ENCODE peak calls at places on chromosomes 6 and 20, in five cellular contexts. One of them, this sample, is unnamed.

GRCh38 chr20:50645253-50646068 is 45.9 kb downstream of the RIPOR3 start:
- DNase-seq in HCT116: peak
- DNase-seq in fibroblast of lung: peak
- DNase-seq in GM23248: peak
- DNase-seq in neural progenitor cell: peak
- DNase-seq in this sample: no peak

GRCh38 chr6:156963712-156964700 is 186.8 kb downstream of the ARID1B start:
- DNase-seq in HCT116: no peak
- DNase-seq in fibroblast of lung: peak
- DNase-seq in GM23248: peak
- DNase-seq in neural progenitor cell: no peak
- DNase-seq in this sample: no peak

GRCh38 chr6:131628726-131629125 is 684 bp upstream of the MED23 start:
- DNase-seq in HCT116: no peak
- DNase-seq in fibroblast of lung: no peak
- DNase-seq in GM23248: peak
- DNase-seq in neural progenitor cell: no peak
- DNase-seq in this sample: no peak

GRCh38 chr6:41255638-41256246 is 27.6 kb downstream of the TREML4 start:
- DNase-seq in HCT116: no peak
- DNase-seq in fibroblast of lung: no peak
- DNase-seq in GM23248: no peak
- DNase-seq in neural progenitor cell: no peak
- DNase-seq in this sample: no peak

GRCh38 chr20:34179636-34180360 is 61.4 kb upstream of the ASIP start:
- DNase-seq in HCT116: no peak
- DNase-seq in fibroblast of lung: peak
- DNase-seq in GM23248: peak
- DNase-seq in neural progenitor cell: no peak
- DNase-seq in this sample: no peak

GRCh38 chr6:136149311-136149710 is 100.8 kb downstream of the MTFR2 start:
- DNase-seq in HCT116: no peak
- DNase-seq in fibroblast of lung: no peak
- DNase-seq in GM23248: peak
- DNase-seq in neural progenitor cell: no peak
- DNase-seq in this sample: no peak

GRCh38 chr6:14270925-14271791 is 153.6 kb downstream of the CD83 start:
- DNase-seq in HCT116: peak
- DNase-seq in fibroblast of lung: peak
- DNase-seq in GM23248: peak
- DNase-seq in neural progenitor cell: no peak
- DNase-seq in this sample: peak

GRCh38 chr6:121441477-121441876 is 6.0 kb downstream of the GJA1 start:
- DNase-seq in HCT116: no peak
- DNase-seq in fibroblast of lung: no peak
- DNase-seq in GM23248: no peak
- DNase-seq in neural progenitor cell: no peak
- DNase-seq in this sample: no peak

GRCh38 chr6:72619883-72620696 is 1.8 kb upstream of the KCNQ5 start:
- DNase-seq in HCT116: no peak
- DNase-seq in fibroblast of lung: peak
- DNase-seq in GM23248: peak
- DNase-seq in neural progenitor cell: peak
- DNase-seq in this sample: peak

GRCh38 chr6:143368426-143368825 is 82.1 kb downstream of the ADAT2 start:
- DNase-seq in HCT116: no peak
- DNase-seq in fibroblast of lung: peak
- DNase-seq in GM23248: peak
- DNase-seq in neural progenitor cell: no peak
- DNase-seq in this sample: no peak

GRCh38 chr20:51452734-51453133 is 89.8 kb downstream of the NFATC2 start:
- DNase-seq in HCT116: no peak
- DNase-seq in fibroblast of lung: no peak
- DNase-seq in GM23248: no peak
- DNase-seq in neural progenitor cell: no peak
- DNase-seq in this sample: no peak

GRCh38 chr6:35213824-35214756 is at the start of gene SCUBE3:
- DNase-seq in HCT116: no peak
- DNase-seq in fibroblast of lung: peak
- DNase-seq in GM23248: peak
- DNase-seq in neural progenitor cell: peak
- DNase-seq in this sample: no peak

GRCh38 chr6:33416386-33417126 is 1.4 kb downstream of the CUTA start:
- DNase-seq in HCT116: no peak
- DNase-seq in fibroblast of lung: no peak
- DNase-seq in GM23248: peak
- DNase-seq in neural progenitor cell: no peak
- DNase-seq in this sample: no peak

GRCh38 chr6:71082033-71082620 is 125.3 kb upstream of the B3GAT2 start:
- DNase-seq in HCT116: no peak
- DNase-seq in fibroblast of lung: peak
- DNase-seq in GM23248: peak
- DNase-seq in neural progenitor cell: no peak
- DNase-seq in this sample: no peak

GRCh38 chr6:34235605-34236422 is 859 bp upstream of the HMGA1 start:
- DNase-seq in HCT116: no peak
- DNase-seq in fibroblast of lung: peak
- DNase-seq in GM23248: peak
- DNase-seq in neural progenitor cell: peak
- DNase-seq in this sample: no peak

GRCh38 chr6:39377530-39377929 is 55.0 kb upstream of the KCNK16 start:
- DNase-seq in HCT116: peak
- DNase-seq in fibroblast of lung: peak
- DNase-seq in GM23248: peak
- DNase-seq in neural progenitor cell: peak
- DNase-seq in this sample: peak

GRCh38 chr6:6723316-6723715 is 134.8 kb downstream of the LY86 start:
- DNase-seq in HCT116: no peak
- DNase-seq in fibroblast of lung: no peak
- DNase-seq in GM23248: no peak
- DNase-seq in neural progenitor cell: no peak
- DNase-seq in this sample: no peak

GRCh38 chr6:161437851-161438250 is 164.0 kb upstream of the AGPAT4 start:
- DNase-seq in HCT116: no peak
- DNase-seq in fibroblast of lung: peak
- DNase-seq in GM23248: peak
- DNase-seq in neural progenitor cell: no peak
- DNase-seq in this sample: no peak

GRCh38 chr20:5222919-5223634 is 93.7 kb downstream of the PROKR2 start:
- DNase-seq in HCT116: peak
- DNase-seq in fibroblast of lung: peak
- DNase-seq in GM23248: peak
- DNase-seq in neural progenitor cell: peak
- DNase-seq in this sample: peak

DNA sequence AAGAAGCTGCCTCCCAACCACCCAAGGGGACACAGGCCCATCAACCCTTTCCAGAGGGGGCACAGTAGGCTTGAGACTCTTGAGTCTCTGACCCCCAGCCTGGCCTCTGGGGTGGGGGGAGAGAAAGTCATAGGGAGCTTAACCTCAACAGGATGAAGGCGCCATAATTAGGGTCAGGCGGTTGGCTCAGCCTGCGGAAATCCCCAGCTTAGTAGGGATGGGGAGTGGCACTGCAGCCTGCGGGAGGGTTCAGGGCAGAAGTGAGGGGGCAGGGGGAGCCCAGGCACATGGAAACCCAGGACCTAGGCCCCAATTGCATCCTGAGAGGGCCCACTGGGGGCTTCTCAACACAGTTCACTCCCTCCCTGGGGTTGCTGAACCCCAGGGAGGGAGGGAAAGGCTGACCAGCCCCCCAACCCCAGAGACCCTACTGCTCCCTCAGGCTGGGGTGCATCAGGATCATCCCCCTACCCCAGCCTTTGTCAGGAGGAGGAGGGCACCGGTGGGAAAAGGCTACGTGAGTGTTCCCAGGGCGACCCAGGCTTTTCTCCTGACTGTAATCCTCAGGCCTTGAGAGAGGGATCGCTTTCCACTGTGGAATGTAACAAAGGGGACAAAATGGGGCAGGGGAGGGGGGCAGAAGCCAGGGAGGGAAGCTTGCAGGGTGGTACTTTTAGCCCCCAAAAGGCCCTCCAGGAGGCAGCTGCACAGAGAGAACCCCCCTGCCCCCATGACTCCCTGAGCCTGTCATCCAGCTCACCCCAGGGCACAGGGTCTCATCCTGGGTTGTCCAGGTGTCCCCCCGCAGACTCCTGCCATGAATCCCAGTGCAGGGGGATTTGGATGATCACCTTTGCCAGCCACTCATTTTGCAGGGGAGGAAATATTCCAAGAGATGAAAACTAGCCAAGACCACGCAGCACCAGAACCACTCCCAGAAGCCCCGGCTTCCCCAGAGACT is 46.4 kb downstream of the MRPL14 start:
- DNase-seq in HCT116: no peak
- DNase-seq in fibroblast of lung: no peak
- DNase-seq in GM23248: no peak
- DNase-seq in neural progenitor cell: peak
- DNase-seq in this sample: no peak
- H3K4me2 ChIP-seq in HCT116: no peak
- H3K4me2 ChIP-seq in fibroblast of lung: no peak
- H3K4me2 ChIP-seq in GM23248: no peak
- H3K4me2 ChIP-seq in neural progenitor cell: peak
- H3K4me2 ChIP-seq in this sample: no peak

GRCh38 chr20:45269754-45270270 is 15.4 kb upstream of the SLPI start:
- DNase-seq in HCT116: no peak
- DNase-seq in fibroblast of lung: no peak
- DNase-seq in GM23248: no peak
- DNase-seq in neural progenitor cell: no peak
- DNase-seq in this sample: no peak
- H3K4me2 ChIP-seq in HCT116: no peak
- H3K4me2 ChIP-seq in fibroblast of lung: no peak
- H3K4me2 ChIP-seq in GM23248: no peak
- H3K4me2 ChIP-seq in neural progenitor cell: no peak
- H3K4me2 ChIP-seq in this sample: no peak

GRCh38 chr20:24677626-24678328 is 208.3 kb downstream of the SYNDIG1 start:
- DNase-seq in HCT116: no peak
- DNase-seq in fibroblast of lung: no peak
- DNase-seq in GM23248: no peak
- DNase-seq in neural progenitor cell: no peak
- DNase-seq in this sample: no peak
- H3K4me2 ChIP-seq in HCT116: no peak
- H3K4me2 ChIP-seq in fibroblast of lung: no peak
- H3K4me2 ChIP-seq in GM23248: no peak
- H3K4me2 ChIP-seq in neural progenitor cell: no peak
- H3K4me2 ChIP-seq in this sample: no peak

GRCh38 chr20:35792740-35793139 is 20.9 kb downstream of the PHF20 start:
- DNase-seq in HCT116: no peak
- DNase-seq in fibroblast of lung: no peak
- DNase-seq in GM23248: no peak
- DNase-seq in neural progenitor cell: no peak
- DNase-seq in this sample: no peak
- H3K4me2 ChIP-seq in HCT116: no peak
- H3K4me2 ChIP-seq in fibroblast of lung: no peak
- H3K4me2 ChIP-seq in GM23248: peak
- H3K4me2 ChIP-seq in neural progenitor cell: no peak
- H3K4me2 ChIP-seq in this sample: no peak

DNA sequence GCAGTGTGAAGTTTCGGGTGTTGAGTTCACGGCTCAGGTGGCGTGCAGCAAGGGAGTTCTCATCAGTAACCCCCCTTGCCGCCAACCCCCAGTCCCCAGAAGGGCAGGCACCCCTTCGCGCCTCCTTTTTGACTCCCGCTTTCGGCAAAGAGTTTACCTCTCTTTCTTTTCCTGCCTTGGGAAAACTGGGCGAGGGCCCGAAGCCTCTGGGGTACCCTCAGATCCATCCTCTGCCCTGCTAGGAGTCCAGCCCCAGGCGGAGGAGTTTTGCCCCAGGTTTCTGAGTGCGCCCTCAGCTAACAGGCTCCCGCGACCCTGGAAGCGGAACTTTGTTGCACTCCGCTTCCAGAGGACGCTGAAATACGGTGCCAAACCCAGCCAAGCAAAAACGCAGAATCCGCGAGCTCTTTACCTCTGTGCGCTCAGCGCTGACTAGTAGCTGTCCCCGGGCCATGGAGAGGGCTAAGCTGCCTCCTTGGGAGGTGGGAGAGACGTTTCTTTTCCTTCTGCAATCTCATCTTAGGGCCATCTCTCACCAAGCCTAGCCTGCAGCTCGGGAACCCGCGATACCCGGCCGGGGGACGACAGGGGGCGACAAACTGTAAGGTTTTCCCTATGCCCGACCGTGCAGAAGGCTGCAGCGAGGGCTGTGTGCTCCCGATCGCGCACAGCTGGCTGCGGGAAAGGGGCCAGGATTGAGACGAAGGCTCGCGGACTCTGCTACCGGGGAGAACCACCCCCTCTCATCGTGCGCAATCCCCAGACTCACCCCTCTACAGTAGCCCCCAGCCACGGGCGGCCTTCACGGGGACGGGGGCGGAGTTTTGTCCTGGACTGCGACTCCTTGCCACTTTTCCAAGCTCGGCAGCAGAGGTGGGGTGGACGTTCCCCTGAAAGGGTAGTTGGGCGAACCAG is 2.7 kb upstream of the PAX1 start:
- DNase-seq in HCT116: no peak
- DNase-seq in fibroblast of lung: peak
- DNase-seq in GM23248: peak
- DNase-seq in neural progenitor cell: peak
- DNase-seq in this sample: no peak
- H3K4me2 ChIP-seq in HCT116: no peak
- H3K4me2 ChIP-seq in fibroblast of lung: no peak
- H3K4me2 ChIP-seq in GM23248: peak
- H3K4me2 ChIP-seq in neural progenitor cell: peak
- H3K4me2 ChIP-seq in this sample: no peak

DNA sequence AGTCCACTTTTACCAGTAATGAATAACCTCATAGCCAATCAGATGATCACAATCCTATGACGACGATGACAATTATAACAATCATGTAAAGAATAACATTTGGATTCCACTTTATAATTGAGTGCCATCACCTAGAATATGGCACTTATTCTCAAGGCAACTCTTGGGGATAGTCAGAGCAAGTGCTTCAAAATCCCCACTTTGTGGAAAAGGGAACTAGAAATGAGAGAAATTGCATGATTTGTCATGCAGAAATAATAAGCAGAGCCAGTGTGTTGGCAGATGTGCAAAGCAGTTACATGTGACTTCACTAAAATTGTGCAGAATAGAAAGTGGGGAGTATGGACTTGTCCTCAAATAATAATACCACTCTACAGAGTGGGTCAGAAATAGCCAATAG is 41.3 kb downstream of the FRK start:
- DNase-seq in HCT116: no peak
- DNase-seq in fibroblast of lung: no peak
- DNase-seq in GM23248: no peak
- DNase-seq in neural progenitor cell: no peak
- DNase-seq in this sample: no peak
- H3K4me2 ChIP-seq in HCT116: no peak
- H3K4me2 ChIP-seq in fibroblast of lung: no peak
- H3K4me2 ChIP-seq in GM23248: no peak
- H3K4me2 ChIP-seq in neural progenitor cell: no peak
- H3K4me2 ChIP-seq in this sample: no peak

This sample was measured in DND-41.